ENCODE peak calls at places on chromosome 9, in four cellular contexts. C, U, E and B are unnamed samples.

GRCh38 chr9:130260816-130261765 is 4.5 kb upstream of the HMCN2 start:
- DNase-seq in E (no peak), U (no peak), C (no peak), B (no peak)

GRCh38 chr9:113533335-113534225 is 70.1 kb downstream of the RGS3 start:
- DNase-seq in U (no peak), C (no peak), E (no peak), B (no peak)

GRCh38 chr9:134495881-134496412 is 145.7 kb upstream of the COL5A1 start:
- DNase-seq in E (no peak), C (no peak), U (no peak), B (no peak)

GRCh38 chr9:134707031-134707680 is 65.6 kb downstream of the COL5A1 start:
- DNase-seq in C (no peak), E (no peak), U (peak), B (no peak)

GRCh38 chr9:127131871-127132270 is 9.4 kb upstream of the ANGPTL2 start:
- DNase-seq in C (no peak), E (no peak), U (no peak), B (no peak)

GRCh38 chr9:88476491-88477271 is 58.3 kb upstream of the NXNL2 start:
- DNase-seq in C (no peak), U (no peak), E (no peak), B (no peak)

GRCh38 chr9:68832101-68832500 is 127.1 kb downstream of the PIP5K1B start:
- DNase-seq in U (no peak), E (no peak), C (no peak), B (no peak)

GRCh38 chr9:33434317-33435105 is 12.9 kb downstream of the AQP3 start:
- DNase-seq in U (no peak), E (no peak), C (no peak), B (no peak)

GRCh38 chr9:129175515-129175824 is 2.6 kb downstream of the IER5L start:
- DNase-seq in C (no peak), U (no peak), E (no peak), B (no peak)

GRCh38 chr9:120362446-120362845 is 217.5 kb downstream of the CDK5RAP2 start:
- DNase-seq in U (no peak), E (no peak), C (no peak), B (no peak)

GRCh38 chr9:4299006-4299795 is 667 bp downstream of the GLIS3 start:
- DNase-seq in C (peak), U (no peak), E (no peak), B (no peak)

GRCh38 chr9:112443200-112443599 is 43.4 kb upstream of the KIAA1958 start:
- DNase-seq in C (peak), E (no peak), U (peak), B (no peak)

GRCh38 chr9:131276107-131276888 is at the start of gene FAM78A:
- DNase-seq in E (no peak), C (no peak), U (no peak), B (no peak)

GRCh38 chr9:134066923-134067851 is 639 bp downstream of the BRD3 start:
- DNase-seq in U (no peak), C (peak), E (no peak), B (peak)

GRCh38 chr9:93122721-93123221 is 11.3 kb downstream of the NINJ1 start:
- DNase-seq in C (no peak), E (no peak), U (no peak), B (no peak)

GRCh38 chr9:86286278-86286677 is 3.9 kb upstream of the ISCA1 start:
- DNase-seq in C (no peak), U (no peak), E (no peak), B (peak)

GRCh38 chr9:112535364-112535763 is 48.7 kb downstream of the KIAA1958 start:
- DNase-seq in C (no peak), E (no peak), U (no peak), B (no peak)

GRCh38 chr9:123355761-123356520 is at the start of gene CRB2:
- DNase-seq in E (peak), U (peak), C (peak), B (peak)

GRCh38 chr9:124088476-124088837 is 76.9 kb downstream of the LHX2 start:
- DNase-seq in U (no peak), E (no peak), C (no peak), B (no peak)

GRCh38 chr9:101486693-101487442 is 46.8 kb upstream of the RNF20 start:
- DNase-seq in E (peak), C (peak), U (no peak), B (peak)

GRCh38 chr9:121772600-121773285 is 121.3 kb downstream of the DAB2IP start:
- DNase-seq in U (no peak), C (no peak), E (no peak), B (no peak)

GRCh38 chr9:97386733-97387503 is 25.0 kb upstream of the TDRD7 start:
- DNase-seq in C (peak), U (peak), E (peak), B (peak)

GRCh38 chr9:83538172-83538889 is at the start of gene FRMD3:
- DNase-seq in U (peak), C (peak), E (peak), B (no peak)

GRCh38 chr9:15837079-15837679 is 284.3 kb downstream of the CCDC171 start:
- DNase-seq in U (peak), C (peak), E (no peak), B (peak)

DNA sequence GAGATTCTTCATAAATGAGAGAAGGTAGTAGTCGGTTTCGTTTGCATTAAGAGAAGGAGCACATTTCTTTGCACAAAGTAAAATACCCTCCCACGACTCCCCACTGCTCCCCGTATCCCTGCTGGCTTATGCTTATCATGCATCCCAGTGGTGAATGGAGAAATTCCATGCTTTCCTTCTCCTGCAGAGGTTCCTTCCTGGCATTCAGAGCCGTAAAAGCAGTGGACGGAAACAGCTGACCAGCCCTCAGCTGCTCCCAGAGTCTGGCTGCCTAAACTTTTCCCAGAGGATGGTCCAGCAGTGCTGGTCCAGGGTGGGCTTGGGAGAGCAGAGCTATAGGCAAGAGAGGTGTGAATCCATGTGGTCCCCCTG is 93.1 kb downstream of the C9orf152 start:
- DNase-seq in U (no peak), C (no peak), E (no peak), B (no peak)
- TF ChIP-seq PHF8 in U (no peak), C (no peak), E (no peak), B (no peak)

GRCh38 chr9:137388589-137389427 is 34.2 kb downstream of the EXD3 start:
- DNase-seq in U (no peak), E (no peak), C (no peak), B (no peak)
- TF ChIP-seq PHF8 in U (no peak), E (no peak), C (no peak), B (no peak)

GRCh38 chr9:95450171-95451107 is 66.3 kb downstream of the PTCH1 start:
- DNase-seq in U (no peak), E (no peak), C (no peak), B (no peak)
- TF ChIP-seq PHF8 in U (no peak), E (no peak), C (no peak), B (no peak)

GRCh38 chr9:114718801-114719221 is 36.8 kb upstream of the TEX48 start:
- DNase-seq in C (peak), U (no peak), E (no peak), B (peak)
- TF ChIP-seq PHF8 in C (no peak), U (no peak), E (no peak), B (no peak)